ENCODE peak calls at places on chromosomes 7 and 10, in six cellular contexts. G is stimulated activated CD8-positive, alpha-beta memory T cell treated with anti-CD3 and anti-CD28 coated beads, Interleukin-15, amount 100 ng/mL, for 48 hours; I is hypothalamus; C is activated naive CD8-positive, alpha-beta T cell treated with anti-CD3 and anti-CD28 coated beads, Interleukin-2, amount 50 U/mL, for 24 hours; B is fibroblast of the aortic adventitia; V is HEK293T. X is an unnamed sample.
A peak's percentile ranks its signal among the peaks of the same experiment; 100 is the strongest.

GRCh38 chr10:30579554-30579953 is 50.0 kb downstream of the LYZL2 start:
- DNase-seq in G (no peak), I (no peak), C (no peak), B (no peak), V (no peak), X (no peak)

GRCh38 chr10:103578782-103579382 is 85.4 kb downstream of the NEURL1 start:
- DNase-seq in G (no peak), I (no peak), C (no peak), B (no peak), V (no peak), X (no peak)

GRCh38 chr7:98945852-98946251 is 67.5 kb downstream of the TRRAP start:
- DNase-seq in G (no peak), I (no peak), C (no peak), B (no peak), V (no peak), X (no peak)

GRCh38 chr10:2011106-2011716 is 273.9 kb upstream of the ADARB2 start:
- DNase-seq in G (no peak), I (no peak), C (no peak), B (no peak), V (no peak), X (no peak)

GRCh38 chr10:70323697-70324340 is 40.0 kb upstream of the NPFFR1 start:
- DNase-seq in G (no peak), I (no peak), C (no peak), B (no peak), V (no peak), X (no peak)

GRCh38 chr7:155756322-155756721 is 55.9 kb downstream of the SHH start:
- DNase-seq in G (no peak), I (no peak), C (no peak), B (no peak), V (no peak), X (no peak)

GRCh38 chr7:129864042-129864441 is 88.7 kb downstream of the UBE2H start:
- DNase-seq in G (no peak), I (no peak), C (no peak), B (peak; percentile 97), V (no peak), X (peak; percentile 53)

GRCh38 chr7:143411976-143412708 is 3.5 kb upstream of the EPHA1 start:
- DNase-seq in G (no peak), I (no peak), C (no peak), B (no peak), V (no peak), X (no peak)

GRCh38 chr10:48880016-48880705 is 59.5 kb downstream of the LRRC18 start:
- DNase-seq in G (no peak), I (no peak), C (no peak), B (no peak), V (no peak), X (no peak)

GRCh38 chr10:124285587-124286527 is 132.9 kb downstream of the OAT start:
- DNase-seq in G (no peak), I (no peak), C (no peak), B (peak; percentile 7), V (no peak), X (no peak)

GRCh38 chr7:156017916-156018700 is 205.8 kb upstream of the SHH start:
- DNase-seq in G (no peak), I (no peak), C (no peak), B (no peak), V (no peak), X (no peak)

GRCh38 chr10:30812018-30812851 is 182.7 kb upstream of the LYZL2 start:
- DNase-seq in G (no peak), I (no peak), C (no peak), B (peak; percentile 97), V (no peak), X (peak; percentile 76)

GRCh38 chr10:6305762-6306321 is 103.1 kb downstream of the PFKFB3 start:
- DNase-seq in G (no peak), I (no peak), C (no peak), B (no peak), V (no peak), X (no peak)

GRCh38 chr10:59942556-59942955 is 36.2 kb upstream of the CCDC6 start:
- DNase-seq in G (no peak), I (no peak), C (no peak), B (no peak), V (no peak), X (no peak)

GRCh38 chr10:35639651-35640311 is 2.3 kb downstream of the FZD8 start:
- DNase-seq in G (no peak), I (no peak), C (peak; percentile 7), B (peak; percentile 55), V (no peak), X (peak; percentile 18)

GRCh38 chr7:65978891-65979582 is 3.0 kb downstream of the GUSB start:
- DNase-seq in G (no peak), I (no peak), C (no peak), B (no peak), V (no peak), X (no peak)

GRCh38 chr7:333399-333776 is 43.4 kb downstream of the FOXL3 start:
- DNase-seq in G (no peak), I (no peak), C (no peak), B (peak; percentile 28), V (no peak), X (peak; percentile 50)

GRCh38 chr7:130957722-130958360 is 223.8 kb upstream of the KLF14 start:
- DNase-seq in G (no peak), I (no peak), C (no peak), B (no peak), V (no peak), X (no peak)

GRCh38 chr7:106041140-106041717 is 70.9 kb downstream of the SYPL1 start:
- DNase-seq in G (no peak), I (no peak), C (peak; percentile 38), B (peak; percentile 40), V (peak; percentile 78), X (peak; percentile 63)

GRCh38 chr10:99461230-99461629 is 30.8 kb upstream of the GOT1 start:
- DNase-seq in G (no peak), I (no peak), C (no peak), B (peak; percentile 12), V (no peak), X (no peak)

GRCh38 chr7:133679977-133680376 is 427.1 kb downstream of the EXOC4 start:
- DNase-seq in G (no peak), I (no peak), C (no peak), B (no peak), V (no peak), X (no peak)

GRCh38 chr7:11313801-11314200 is 340.1 kb downstream of the PHF14 start:
- DNase-seq in G (no peak), I (no peak), C (no peak), B (no peak), V (no peak), X (no peak)

GRCh38 chr7:116557901-116558300 is 33.1 kb downstream of the CAV1 start:
- DNase-seq in G (no peak), I (no peak), C (no peak), B (no peak), V (no peak), X (no peak)

GRCh38 chr7:96131525-96131924 is 190.4 kb downstream of the SLC25A13 start:
- DNase-seq in G (no peak), I (no peak), C (no peak), B (no peak), V (no peak), X (no peak)

GRCh38 chr7:10934292-10934691 is 39.4 kb upstream of the PHF14 start:
- DNase-seq in G (no peak), I (no peak), C (no peak), B (peak; percentile 28), V (no peak), X (peak; percentile 44)

GRCh38 chr7:129532375-129532774 is 30.0 kb downstream of the SMKR1 start:
- DNase-seq in G (no peak), I (no peak), C (no peak), B (no peak), V (no peak), X (no peak)

GRCh38 chr10:125023269-125023668 is 81.3 kb downstream of the ZRANB1 start:
- DNase-seq in G (no peak), I (no peak), C (no peak), B (no peak), V (peak; percentile 84), X (no peak)

GRCh38 chr10:70990661-70991060 is 102.3 kb upstream of the PCBD1 start:
- DNase-seq in G (no peak), I (no peak), C (no peak), B (no peak), V (no peak), X (no peak)

GRCh38 chr10:73251683-73252444 is 580 bp downstream of the MRPS16 start:
- DNase-seq in G (no peak), I (no peak), C (peak; percentile 20), B (no peak), V (peak; percentile 17), X (peak; percentile 81)

GRCh38 chr7:105769951-105770628 is 106.3 kb downstream of the ATXN7L1 start:
- DNase-seq in G (no peak), I (no peak), C (no peak), B (peak; percentile 60), V (no peak), X (peak; percentile 16)

GRCh38 chr7:646951-647350 is 79.5 kb upstream of the DNAAF5 start:
- DNase-seq in G (no peak), I (no peak), C (no peak), B (no peak), V (no peak), X (no peak)

GRCh38 chr7:75950111-75950681 is 35.2 kb downstream of the POR start:
- DNase-seq in G (no peak), I (no peak), C (no peak), B (no peak), V (no peak), X (no peak)

GRCh38 chr10:26566525-26567348 is 128.6 kb downstream of the APBB1IP start:
- DNase-seq in G (no peak), I (no peak), C (no peak), B (no peak), V (peak; percentile 53), X (peak; percentile 23)

GRCh38 chr10:60606343-60607080 is 171.8 kb upstream of the CDK1 start:
- DNase-seq in G (no peak), I (no peak), C (no peak), B (peak; percentile 94), V (no peak), X (peak; percentile 45)

GRCh38 chr10:132110713-132111112 is 45.0 kb downstream of the JAKMIP3 start:
- DNase-seq in G (no peak), I (no peak), C (no peak), B (no peak), V (no peak), X (no peak)

GRCh38 chr7:97680622-97681021 is 51.3 kb upstream of the TAC1 start:
- DNase-seq in G (no peak), I (no peak), C (no peak), B (no peak), V (no peak), X (no peak)

GRCh38 chr7:123096434-123096833 is 100.9 kb upstream of the TAS2R16 start:
- DNase-seq in G (no peak), I (no peak), C (no peak), B (no peak), V (no peak), X (no peak)

GRCh38 chr10:92119340-92119739 is 171.5 kb downstream of the CPEB3 start:
- DNase-seq in G (no peak), I (no peak), C (no peak), B (no peak), V (no peak), X (no peak)

X was measured in GM03348.